ENCODE peak calls at places on chromosome 16, in five cellular contexts. D is progenitor cell of endocrine pancreas, F is omental fat pad, K is RWPE1, H is GM10248. G is an unnamed sample.

GRCh38 chr16:88971371-88972097 is 5.5 kb downstream of the CBFA2T3 start:
- DNase-seq in D (no peak), F (no peak), K (no peak), H (peak), G (no peak)

GRCh38 chr16:24747425-24747824 is 18.0 kb downstream of the TNRC6A start:
- DNase-seq in D (no peak), F (no peak), K (no peak), H (no peak), G (no peak)

GRCh38 chr16:81469710-81470481 is 25.3 kb downstream of the CMIP start:
- DNase-seq in D (no peak), F (no peak), K (no peak), H (peak), G (no peak)

GRCh38 chr16:82700541-82701240 is 73.9 kb downstream of the CDH13 start:
- DNase-seq in D (no peak), F (no peak), K (peak), H (no peak), G (no peak)

GRCh38 chr16:46830417-46830901 is 521 bp downstream of the C16orf87 start:
- DNase-seq in D (no peak), F (no peak), K (peak), H (no peak), G (peak)

GRCh38 chr16:19105891-19106624 is 7.7 kb upstream of the ITPRIPL2 start:
- DNase-seq in D (no peak), F (no peak), K (no peak), H (no peak), G (no peak)

GRCh38 chr16:53055603-53056527 is 1.1 kb downstream of the CHD9 start:
- DNase-seq in D (no peak), F (no peak), K (peak), H (no peak), G (no peak)

GRCh38 chr16:19113577-19114358 is at the start of gene ITPRIPL2:
- DNase-seq in D (peak), F (peak), K (peak), H (peak), G (peak)

GRCh38 chr16:25270577-25270976 is 12.9 kb upstream of the ZKSCAN2 start:
- DNase-seq in D (no peak), F (no peak), K (no peak), H (no peak), G (no peak)

GRCh38 chr16:82936941-82937551 is 310.3 kb downstream of the CDH13 start:
- DNase-seq in D (no peak), F (no peak), K (peak), H (no peak), G (no peak)

GRCh38 chr16:25109643-25110042 is 1.9 kb upstream of the LCMT1 start:
- DNase-seq in D (no peak), F (peak), K (peak), H (no peak), G (no peak)

GRCh38 chr16:53714080-53715050 is 10.4 kb downstream of the FTO start:
- DNase-seq in D (no peak), F (no peak), K (no peak), H (no peak), G (no peak)

GRCh38 chr16:55505333-55506015 is 3.4 kb upstream of the LPCAT2 start:
- DNase-seq in D (no peak), F (no peak), K (no peak), H (peak), G (no peak)

GRCh38 chr16:19765860-19766553 is 47.9 kb downstream of the IQCK start:
- DNase-seq in D (no peak), F (no peak), K (no peak), H (no peak), G (no peak)

GRCh38 chr16:31371619-31372484 is 16.9 kb downstream of the ITGAX start:
- DNase-seq in D (no peak), F (no peak), K (no peak), H (no peak), G (no peak)

GRCh38 chr16:2769100-2769529 is 8.0 kb downstream of the ELOB start:
- DNase-seq in D (no peak), F (no peak), K (no peak), H (no peak), G (no peak)

GRCh38 chr16:82192665-82193064 is 22.6 kb upstream of the MPHOSPH6 start:
- DNase-seq in D (no peak), F (no peak), K (peak), H (no peak), G (no peak)

GRCh38 chr16:31352344-31353115 is 2.4 kb upstream of the ITGAX start:
- DNase-seq in D (no peak), F (no peak), K (no peak), H (peak), G (no peak)

GRCh38 chr16:11852092-11852809 is 909 bp upstream of the RSL1D1 start:
- DNase-seq in D (no peak), F (no peak), K (peak), H (no peak), G (no peak)

GRCh38 chr16:85417156-85417860 is 195.8 kb upstream of the GSE1 start:
- DNase-seq in D (no peak), F (no peak), K (no peak), H (no peak), G (no peak)

GRCh38 chr16:30884760-30885159 is 9.1 kb downstream of the BCL7C start:
- DNase-seq in D (no peak), F (no peak), K (no peak), H (peak), G (no peak)

GRCh38 chr16:8758022-8758421 is 39.4 kb downstream of the TMEM186 start:
- DNase-seq in D (no peak), F (no peak), K (no peak), H (no peak), G (no peak)

GRCh38 chr16:20747030-20747816 is 5.6 kb upstream of the THUMPD1 start:
- DNase-seq in D (no peak), F (no peak), K (no peak), H (no peak), G (no peak)

DNA sequence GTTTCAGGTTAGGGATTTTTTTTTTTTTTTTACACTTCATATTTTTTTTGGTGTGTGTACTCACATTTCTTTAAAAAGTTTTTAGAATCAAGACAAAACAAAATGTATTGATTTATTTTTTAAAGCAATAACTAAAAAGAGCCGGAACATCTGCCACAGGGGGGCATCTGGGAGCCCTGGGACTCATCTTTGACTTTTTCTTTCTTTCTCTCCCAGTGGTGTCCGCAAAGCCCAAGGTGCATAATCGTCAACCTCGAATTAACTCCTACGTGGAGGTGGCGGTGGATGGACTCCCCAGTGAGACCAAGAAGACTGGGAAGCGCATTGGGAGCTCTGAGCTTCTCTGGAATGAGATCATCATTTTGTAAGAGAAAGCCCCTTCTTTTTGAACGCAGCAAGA is 36.3 kb downstream of the WWP2 start:
- DNase-seq in D (no peak), F (no peak), K (no peak), H (no peak), G (no peak)
- TF ChIP-seq CTCF in D (peak), F (no peak), K (no peak), H (no peak), G (peak)

GRCh38 chr16:67109407-67110135 is at the start of gene PHAF1:
- DNase-seq in D (peak), F (peak), K (peak), H (peak), G (peak)
- TF ChIP-seq CTCF in D (no peak), F (no peak), K (no peak), H (no peak), G (no peak)

GRCh38 chr16:14186007-14186953 is 115.2 kb downstream of the MRTFB start:
- DNase-seq in D (no peak), F (no peak), K (no peak), H (no peak), G (no peak)
- TF ChIP-seq CTCF in D (peak), F (no peak), K (peak), H (no peak), G (peak)

GRCh38 chr16:708019-708418 is 2.4 kb upstream of the FBXL16 start:
- DNase-seq in D (no peak), F (no peak), K (no peak), H (no peak), G (no peak)

GRCh38 chr16:705748-706188 is at the start of gene FBXL16:
- DNase-seq in D (no peak), F (no peak), K (peak), H (no peak), G (no peak)

GRCh38 chr16:707062-707538 is 1.5 kb upstream of the FBXL16 start:
- DNase-seq in D (no peak), F (no peak), K (no peak), H (no peak), G (no peak)

GRCh38 chr16:704552-705380 is 835 bp downstream of the FBXL16 start:
- DNase-seq in D (no peak), F (no peak), K (no peak), H (no peak), G (no peak)

GRCh38 chr16:706189-707061 is 824 bp upstream of the FBXL16 start:
- DNase-seq in D (no peak), F (no peak), K (no peak), H (no peak), G (no peak)
- TF ChIP-seq CTCF in D (no peak), F (no peak), K (no peak), H (no peak), G (no peak)

GRCh38 chr16:84175351-84176081 is 11.3 kb downstream of the TAF1C start:
- DNase-seq in D (peak), F (peak), K (peak), H (peak), G (no peak)
- TF ChIP-seq CTCF in D (peak), F (no peak), K (peak), H (no peak), G (peak)

GRCh38 chr16:35102780-35103403 is 1643.5 kb downstream of the TP53TG3F start:
- DNase-seq in D (no peak), F (no peak), K (no peak), H (no peak), G (no peak)
- TF ChIP-seq CTCF in D (no peak), F (no peak), K (no peak), H (no peak), G (no peak)

DNA sequence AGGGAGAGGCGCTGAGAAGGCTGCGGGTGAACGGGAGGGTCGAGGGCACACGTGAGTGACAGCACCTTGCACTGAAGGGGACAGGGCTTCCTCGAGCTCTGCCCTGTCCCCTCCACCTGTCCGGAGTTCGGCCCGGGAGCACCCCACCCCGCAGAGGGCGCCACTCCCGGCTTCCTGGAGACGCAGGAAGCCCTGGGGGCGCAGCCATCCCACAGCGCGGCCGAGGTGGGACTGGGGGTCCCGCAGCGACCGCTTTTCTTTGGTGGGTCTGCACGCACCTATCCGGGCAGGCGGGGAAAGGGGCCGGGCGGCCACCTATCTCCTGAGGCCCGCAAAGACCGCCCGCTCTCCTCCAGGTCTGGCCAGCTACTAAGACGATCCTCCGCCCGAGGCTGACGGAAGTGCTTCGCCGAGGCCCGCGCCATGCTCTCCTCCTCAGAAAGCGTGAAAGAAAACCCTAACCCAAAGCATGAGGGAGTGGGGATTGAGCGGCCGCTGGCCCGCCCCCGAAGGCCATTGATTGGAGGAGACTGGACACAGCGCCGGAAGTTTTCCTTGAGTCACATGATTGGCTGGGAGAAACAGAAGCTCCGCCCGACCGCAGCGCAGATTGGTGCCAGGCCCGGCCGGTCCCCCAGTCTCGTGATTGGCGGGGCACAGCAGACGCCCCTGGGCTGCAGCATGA is 34.4 kb downstream of the DDX19A start:
- DNase-seq in D (peak), F (peak), K (peak), H (peak), G (peak)
- TF ChIP-seq CTCF in D (peak), F (no peak), K (peak), H (peak), G (peak)

GRCh38 chr16:73058221-73058615 is 10.3 kb upstream of the ZFHX3 start:
- DNase-seq in D (peak), F (no peak), K (no peak), H (peak), G (no peak)
- TF ChIP-seq CTCF in D (no peak), F (no peak), K (no peak), H (no peak), G (no peak)

GRCh38 chr16:49281843-49282642 is 405 bp upstream of the CBLN1 start:
- DNase-seq in D (peak), F (no peak), K (peak), H (peak), G (peak)
- TF ChIP-seq CTCF in D (peak), F (no peak), K (peak), H (peak), G (peak)